ENCODE peak calls at places on chromosomes 1 and 21, in six cellular contexts. One of them, this sample, is unnamed.
A peak's percentile ranks its signal among the peaks of the same experiment; 100 is the strongest.

GRCh38 chr1:62397301-62397700 is 39.5 kb upstream of the USP1 start:
- DNase-seq in EH: no peak
- DNase-seq in central memory CD4-positive, alpha-beta T cell: no peak
- DNase-seq in uterus: no peak
- DNase-seq in T-helper 1 cell: no peak
- DNase-seq in SW 1271: no peak
- DNase-seq in this sample: no peak

GRCh38 chr1:154747841-154748766 is 122.0 kb downstream of the KCNN3 start:
- DNase-seq in central memory CD4-positive, alpha-beta T cell: peak; percentile 43
- DNase-seq in SW 1271: no peak
- DNase-seq in EH: peak; percentile 11
- DNase-seq in uterus: no peak
- DNase-seq in T-helper 1 cell: peak; percentile 83
- DNase-seq in this sample: peak; percentile 91

GRCh38 chr1:246214708-246215504 is 292.2 kb downstream of the SMYD3 start:
- DNase-seq in central memory CD4-positive, alpha-beta T cell: no peak
- DNase-seq in EH: peak; percentile 97
- DNase-seq in SW 1271: no peak
- DNase-seq in uterus: peak; percentile 59
- DNase-seq in T-helper 1 cell: no peak
- DNase-seq in this sample: no peak

GRCh38 chr21:32320059-32320458 is 21.4 kb downstream of the MRAP start:
- DNase-seq in EH: no peak
- DNase-seq in central memory CD4-positive, alpha-beta T cell: no peak
- DNase-seq in SW 1271: no peak
- DNase-seq in uterus: no peak
- DNase-seq in T-helper 1 cell: no peak
- DNase-seq in this sample: no peak

GRCh38 chr1:102872526-102872925 is 235.8 kb downstream of the COL11A1 start:
- DNase-seq in EH: no peak
- DNase-seq in SW 1271: no peak
- DNase-seq in uterus: no peak
- DNase-seq in central memory CD4-positive, alpha-beta T cell: no peak
- DNase-seq in T-helper 1 cell: no peak
- DNase-seq in this sample: no peak

GRCh38 chr1:208203848-208204609 is 40.2 kb downstream of the PLXNA2 start:
- DNase-seq in central memory CD4-positive, alpha-beta T cell: no peak
- DNase-seq in T-helper 1 cell: no peak
- DNase-seq in uterus: no peak
- DNase-seq in SW 1271: no peak
- DNase-seq in EH: peak; percentile 75
- DNase-seq in this sample: no peak

GRCh38 chr1:153519242-153519641 is 16.5 kb downstream of the S100A6 start:
- DNase-seq in T-helper 1 cell: no peak
- DNase-seq in uterus: no peak
- DNase-seq in central memory CD4-positive, alpha-beta T cell: no peak
- DNase-seq in EH: no peak
- DNase-seq in SW 1271: no peak
- DNase-seq in this sample: no peak

GRCh38 chr1:234969630-234970370 is 158.8 kb downstream of the TOMM20 start:
- DNase-seq in EH: peak; percentile 77
- DNase-seq in central memory CD4-positive, alpha-beta T cell: no peak
- DNase-seq in uterus: peak; percentile 63
- DNase-seq in T-helper 1 cell: no peak
- DNase-seq in SW 1271: no peak
- DNase-seq in this sample: no peak

GRCh38 chr1:206779565-206780091 is 7.3 kb upstream of the IL10 start:
- DNase-seq in uterus: no peak
- DNase-seq in SW 1271: no peak
- DNase-seq in EH: no peak
- DNase-seq in T-helper 1 cell: no peak
- DNase-seq in central memory CD4-positive, alpha-beta T cell: no peak
- DNase-seq in this sample: no peak

GRCh38 chr1:156964431-156964830 is 44.0 kb downstream of the LRRC71 start:
- DNase-seq in central memory CD4-positive, alpha-beta T cell: no peak
- DNase-seq in EH: peak; percentile 44
- DNase-seq in uterus: no peak
- DNase-seq in SW 1271: no peak
- DNase-seq in T-helper 1 cell: no peak
- DNase-seq in this sample: no peak

GRCh38 chr1:225537554-225538251 is 109.9 kb upstream of the LBR start:
- DNase-seq in uterus: no peak
- DNase-seq in T-helper 1 cell: no peak
- DNase-seq in central memory CD4-positive, alpha-beta T cell: no peak
- DNase-seq in EH: no peak
- DNase-seq in SW 1271: no peak
- DNase-seq in this sample: no peak

GRCh38 chr1:68213843-68214242 is 18.5 kb downstream of the WLS start:
- DNase-seq in T-helper 1 cell: no peak
- DNase-seq in central memory CD4-positive, alpha-beta T cell: no peak
- DNase-seq in EH: peak; percentile 78
- DNase-seq in SW 1271: no peak
- DNase-seq in uterus: peak; percentile 79
- DNase-seq in this sample: no peak

GRCh38 chr1:155184835-155185782 is 11.5 kb downstream of the TRIM46 start:
- DNase-seq in central memory CD4-positive, alpha-beta T cell: no peak
- DNase-seq in uterus: no peak
- DNase-seq in SW 1271: no peak
- DNase-seq in T-helper 1 cell: no peak
- DNase-seq in EH: no peak
- DNase-seq in this sample: no peak

GRCh38 chr21:27476696-27477095 is 509.8 kb upstream of the ADAMTS5 start:
- DNase-seq in uterus: no peak
- DNase-seq in central memory CD4-positive, alpha-beta T cell: no peak
- DNase-seq in EH: peak; percentile 62
- DNase-seq in T-helper 1 cell: no peak
- DNase-seq in SW 1271: no peak
- DNase-seq in this sample: no peak

GRCh38 chr21:26391166-26391565 is 181.9 kb downstream of the CYYR1 start:
- DNase-seq in T-helper 1 cell: no peak
- DNase-seq in SW 1271: no peak
- DNase-seq in EH: no peak
- DNase-seq in uterus: no peak
- DNase-seq in central memory CD4-positive, alpha-beta T cell: no peak
- DNase-seq in this sample: no peak

GRCh38 chr1:110210604-110211502 is 739 bp downstream of the KCNC4 start:
- DNase-seq in central memory CD4-positive, alpha-beta T cell: peak; percentile 59
- DNase-seq in SW 1271: peak; percentile 2
- DNase-seq in uterus: peak; percentile 40
- DNase-seq in EH: peak; percentile 45
- DNase-seq in T-helper 1 cell: peak; percentile 65
- DNase-seq in this sample: peak; percentile 48

GRCh38 chr1:192538407-192539311 is 36.9 kb upstream of the RGS1 start:
- DNase-seq in SW 1271: no peak
- DNase-seq in T-helper 1 cell: peak; percentile 89
- DNase-seq in EH: no peak
- DNase-seq in uterus: no peak
- DNase-seq in central memory CD4-positive, alpha-beta T cell: peak; percentile 72
- DNase-seq in this sample: no peak

GRCh38 chr1:37175666-37176215 is 141.4 kb upstream of the GRIK3 start:
- DNase-seq in central memory CD4-positive, alpha-beta T cell: no peak
- DNase-seq in EH: no peak
- DNase-seq in uterus: no peak
- DNase-seq in T-helper 1 cell: no peak
- DNase-seq in SW 1271: no peak
- DNase-seq in this sample: no peak

GRCh38 chr1:62394646-62395045 is 42.2 kb upstream of the USP1 start:
- DNase-seq in uterus: no peak
- DNase-seq in SW 1271: no peak
- DNase-seq in central memory CD4-positive, alpha-beta T cell: no peak
- DNase-seq in EH: no peak
- DNase-seq in T-helper 1 cell: no peak
- DNase-seq in this sample: no peak

GRCh38 chr1:55503663-55504305 is 288.6 kb upstream of the USP24 start:
- DNase-seq in EH: peak; percentile 61
- DNase-seq in central memory CD4-positive, alpha-beta T cell: no peak
- DNase-seq in uterus: no peak
- DNase-seq in T-helper 1 cell: no peak
- DNase-seq in SW 1271: no peak
- DNase-seq in this sample: no peak

GRCh38 chr1:242185728-242186127 is 186.8 kb upstream of the MAP1LC3C start:
- DNase-seq in central memory CD4-positive, alpha-beta T cell: no peak
- DNase-seq in EH: no peak
- DNase-seq in T-helper 1 cell: no peak
- DNase-seq in uterus: no peak
- DNase-seq in SW 1271: no peak
- DNase-seq in this sample: no peak

GRCh38 chr1:235703516-235703915 is 53.9 kb upstream of the GNG4 start:
- DNase-seq in EH: peak; percentile 71
- DNase-seq in T-helper 1 cell: no peak
- DNase-seq in SW 1271: peak; percentile 7
- DNase-seq in uterus: no peak
- DNase-seq in central memory CD4-positive, alpha-beta T cell: no peak
- DNase-seq in this sample: no peak

GRCh38 chr1:32042330-32042729 is 28.7 kb downstream of the KHDRBS1 start:
- DNase-seq in central memory CD4-positive, alpha-beta T cell: no peak
- DNase-seq in EH: no peak
- DNase-seq in SW 1271: no peak
- DNase-seq in uterus: no peak
- DNase-seq in T-helper 1 cell: no peak
- DNase-seq in this sample: no peak

GRCh38 chr1:181135462-181135781 is 46.9 kb downstream of the IER5 start:
- DNase-seq in central memory CD4-positive, alpha-beta T cell: no peak
- DNase-seq in EH: peak; percentile 72
- DNase-seq in uterus: no peak
- DNase-seq in SW 1271: no peak
- DNase-seq in T-helper 1 cell: no peak
- DNase-seq in this sample: no peak

GRCh38 chr1:17653728-17654351 is 101.3 kb upstream of the ACTL8 start:
- DNase-seq in T-helper 1 cell: no peak
- DNase-seq in central memory CD4-positive, alpha-beta T cell: no peak
- DNase-seq in SW 1271: peak; percentile 22
- DNase-seq in EH: peak; percentile 55
- DNase-seq in uterus: no peak
- DNase-seq in this sample: no peak

GRCh38 chr1:64223329-64224151 is 20.1 kb downstream of the UBE2U start:
- DNase-seq in central memory CD4-positive, alpha-beta T cell: no peak
- DNase-seq in SW 1271: peak; percentile 49
- DNase-seq in EH: peak; percentile 91
- DNase-seq in T-helper 1 cell: peak; percentile 9
- DNase-seq in uterus: no peak
- DNase-seq in this sample: peak; percentile 23

GRCh38 chr1:29454616-29455380 is 218.5 kb downstream of the PTPRU start:
- DNase-seq in EH: no peak
- DNase-seq in central memory CD4-positive, alpha-beta T cell: no peak
- DNase-seq in SW 1271: no peak
- DNase-seq in uterus: no peak
- DNase-seq in T-helper 1 cell: no peak
- DNase-seq in this sample: no peak

GRCh38 chr1:178496410-178497135 is at the start of gene CLEC20A:
- DNase-seq in EH: no peak
- DNase-seq in SW 1271: no peak
- DNase-seq in central memory CD4-positive, alpha-beta T cell: no peak
- DNase-seq in uterus: no peak
- DNase-seq in T-helper 1 cell: no peak
- DNase-seq in this sample: no peak